ENCODE peak calls at places on chromosomes 12 and 14, in four cellular contexts. G is H1, M is neuronal stem cell, T is mesenchymal stem cell. O is an unnamed sample.
A peak's percentile ranks its signal among the peaks of the same experiment; 100 is the strongest.

GRCh38 chr12:25023808-25024207 is 74.9 kb upstream of the BCAT1 start:
- DNase-seq in G (no peak), M (no peak), T (no peak), O (no peak)

GRCh38 chr12:77995436-77996167 is 164.9 kb downstream of the NAV3 start:
- DNase-seq in G (no peak), M (no peak), T (peak; percentile 74), O (no peak)

GRCh38 chr12:54502485-54502884 is 4.9 kb downstream of the NCKAP1L start:
- DNase-seq in G (no peak), M (no peak), T (no peak), O (no peak)

GRCh38 chr14:61255968-61256367 is 25.2 kb downstream of the TMEM30B start:
- DNase-seq in G (no peak), M (no peak), T (no peak), O (no peak)

GRCh38 chr14:20560961-20561360 is at the start of gene RNASE9:
- DNase-seq in G (no peak), M (no peak), T (no peak), O (no peak)

GRCh38 chr14:72164420-72165150 is 232.4 kb downstream of the RGS6 start:
- DNase-seq in G (no peak), M (no peak), T (no peak), O (no peak)

GRCh38 chr12:76830456-76830855 is 48.4 kb downstream of the CSRP2 start:
- DNase-seq in G (no peak), M (no peak), T (no peak), O (no peak)

GRCh38 chr12:124326899-124327298 is 32.0 kb downstream of the RFLNA start:
- DNase-seq in G (no peak), M (no peak), T (no peak), O (no peak)

GRCh38 chr12:98893601-98894411 is 248.7 kb downstream of the APAF1 start:
- DNase-seq in G (no peak), M (no peak), T (no peak), O (no peak)

GRCh38 chr14:100988011-100988410 is 84.5 kb upstream of the RTL1 start:
- DNase-seq in G (no peak), M (no peak), T (no peak), O (no peak)

GRCh38 chr12:77816196-77816595 is 14.5 kb upstream of the NAV3 start:
- DNase-seq in G (no peak), M (no peak), T (no peak), O (no peak)

GRCh38 chr12:47938093-47938492 is 25.3 kb upstream of the TMEM106C start:
- DNase-seq in G (no peak), M (no peak), T (peak; percentile 78), O (no peak)
- H2BK15ac ChIP-seq in G (no peak overlapping the region), M (no peak overlapping the region), T (no peak overlapping the region), O (no peak overlapping the region)

GRCh38 chr14:38404616-38405015 is 148.7 kb upstream of the CLEC14A start:
- DNase-seq in G (no peak), M (no peak), T (peak; percentile 27), O (no peak)
- H3K18ac ChIP-seq in G (no peak overlapping the region), M (no peak overlapping the region), T (no peak overlapping the region), O (no peak overlapping the region)

DNA sequence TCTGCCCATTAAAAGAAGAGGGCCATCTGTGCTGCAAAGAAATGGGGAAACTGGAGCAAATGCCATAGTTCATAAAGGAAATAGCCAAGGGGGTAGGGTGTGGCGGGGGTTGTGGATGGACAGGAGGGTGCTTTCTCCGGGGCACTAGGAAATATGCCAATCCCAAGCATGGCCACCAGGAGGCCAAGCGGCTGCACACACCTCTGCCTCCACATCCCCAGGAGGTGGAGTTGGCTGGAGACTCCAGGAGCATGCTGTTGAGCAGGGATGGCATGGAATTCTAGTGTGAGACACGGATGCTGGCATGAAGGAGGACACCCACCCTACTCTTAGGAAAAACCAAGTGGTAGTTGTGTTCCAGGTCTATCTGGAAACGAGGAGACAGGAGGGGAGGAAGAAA is 25.2 kb downstream of the NID2 start:
- DNase-seq in G (no peak), M (no peak), T (peak; percentile 57), O (peak; percentile 74)
- H2BK15ac ChIP-seq in G (no peak overlapping the region), M (no peak overlapping the region), T (peak overlapping the region; percentile 9), O (no peak overlapping the region)

GRCh38 chr12:4992881-4993280 is 50.8 kb upstream of the KCNA5 start:
- DNase-seq in G (no peak), M (no peak), T (no peak), O (no peak)
- H3K18ac ChIP-seq in G (no peak overlapping the region), M (no peak overlapping the region), T (no peak overlapping the region), O (no peak overlapping the region)

GRCh38 chr14:68681256-68681655 is 111.6 kb downstream of the ZFP36L1 start:
- DNase-seq in G (no peak), M (no peak), T (no peak), O (no peak)

GRCh38 chr14:68679301-68679700 is 113.6 kb downstream of the ZFP36L1 start:
- DNase-seq in G (no peak), M (no peak), T (no peak), O (no peak)

GRCh38 chr14:68678471-68678870 is 114.4 kb downstream of the ZFP36L1 start:
- DNase-seq in G (no peak), M (no peak), T (no peak), O (no peak)

GRCh38 chr14:68680541-68681051 is 112.3 kb downstream of the ZFP36L1 start:
- DNase-seq in G (no peak), M (no peak), T (peak; percentile 49), O (no peak)

DNA sequence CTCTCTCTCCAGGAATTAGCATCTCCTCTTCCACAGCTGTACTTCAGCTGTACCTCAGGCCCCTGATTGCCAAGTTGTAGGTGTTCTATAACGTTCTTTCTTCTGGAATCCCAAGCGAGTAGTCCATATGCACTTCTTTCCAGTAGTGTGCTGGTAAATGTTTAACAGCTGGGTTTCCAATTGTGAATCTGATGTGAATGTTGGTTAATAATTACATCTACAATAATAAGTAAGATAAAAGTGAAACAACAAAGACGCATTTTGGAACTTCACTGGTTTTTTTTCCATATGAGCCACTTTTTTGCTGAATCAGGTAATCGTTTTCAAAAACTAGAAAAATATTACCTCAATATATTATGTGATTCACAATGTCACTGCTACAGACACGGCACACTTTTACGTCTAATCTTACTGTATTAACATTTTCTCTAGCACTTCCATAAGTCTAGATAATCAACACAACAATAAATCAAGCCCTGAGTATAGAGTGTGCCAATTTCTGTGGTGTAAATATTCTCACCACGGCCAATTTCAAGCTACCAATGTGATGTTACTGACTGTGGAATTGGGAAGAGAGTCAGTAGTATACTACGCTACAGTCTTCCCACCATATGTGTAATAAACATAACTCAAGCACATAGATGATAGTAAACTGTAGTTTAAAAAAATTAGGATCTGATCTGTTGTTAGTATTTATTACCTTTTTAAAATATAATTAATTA is 113.0 kb downstream of the ZFP36L1 start:
- DNase-seq in G (no peak), M (no peak), T (no peak), O (no peak)
- H2BK15ac ChIP-seq in G (no peak overlapping the region), M (no peak overlapping the region), T (no peak overlapping the region), O (no peak overlapping the region)

GRCh38 chr14:22558221-22558913 is 30.7 kb downstream of the DAD1 start:
- DNase-seq in G (no peak), M (no peak), T (no peak), O (peak; percentile 74)

GRCh38 chr14:22556021-22556989 is 32.7 kb downstream of the DAD1 start:
- DNase-seq in G (no peak), M (no peak), T (peak; percentile 87), O (no peak)

GRCh38 chr14:22556990-22557623 is 31.9 kb downstream of the DAD1 start:
- DNase-seq in G (peak; percentile 51), M (peak; percentile 74), T (peak; percentile 73), O (peak; percentile 87)

GRCh38 chr14:22559041-22559440 is 30.0 kb downstream of the DAD1 start:
- DNase-seq in G (no peak), M (no peak), T (no peak), O (no peak)

GRCh38 chr14:22557846-22558220 is 31.2 kb downstream of the DAD1 start:
- DNase-seq in G (no peak), M (no peak), T (no peak), O (no peak)
- H3K18ac ChIP-seq in G (no peak overlapping the region), M (no peak overlapping the region), T (no peak overlapping the region), O (no peak overlapping the region)

DNA sequence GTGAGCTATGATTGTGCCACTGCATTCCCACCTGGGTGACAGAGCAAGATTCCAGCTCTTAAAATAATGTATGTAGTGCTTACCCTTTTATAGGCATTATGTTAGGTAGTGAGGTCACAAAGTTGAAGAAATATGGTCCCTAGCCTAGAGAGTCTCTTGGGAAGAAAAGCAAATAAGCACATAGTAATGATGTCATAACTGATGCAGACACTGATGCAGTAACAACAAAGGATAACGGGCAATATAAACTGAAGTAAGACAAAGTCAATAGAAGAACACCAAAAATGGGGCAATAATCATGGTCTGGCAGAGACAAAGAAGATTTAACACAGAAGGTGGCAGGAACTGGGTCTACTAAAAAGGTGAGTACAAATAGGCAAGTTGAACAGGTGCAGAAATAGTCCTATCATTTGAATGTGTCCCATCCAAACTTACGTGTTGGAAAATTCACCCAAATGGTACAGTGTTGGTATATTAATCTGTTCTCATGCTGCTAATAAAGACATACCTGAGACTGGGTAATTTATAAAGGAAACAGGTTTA is 93.5 kb downstream of the CPNE8 start:
- DNase-seq in G (no peak), M (no peak), T (no peak), O (no peak)
- H2BK15ac ChIP-seq in G (no peak overlapping the region), M (no peak overlapping the region), T (no peak overlapping the region), O (no peak overlapping the region)

GRCh38 chr12:104514127-104514810 is 57.5 kb downstream of the CHST11 start:
- DNase-seq in G (no peak), M (no peak), T (no peak), O (no peak)
- H3K18ac ChIP-seq in G (no peak overlapping the region), M (no peak overlapping the region), T (no peak overlapping the region), O (no peak overlapping the region)

GRCh38 chr14:23104070-23104590 is 659 bp downstream of the CIROP start:
- DNase-seq in G (no peak), M (no peak), T (no peak), O (no peak)
- H2BK15ac ChIP-seq in G (no peak overlapping the region), M (no peak overlapping the region), T (no peak overlapping the region), O (no peak overlapping the region)

GRCh38 chr14:24990773-24991172 is 59.2 kb downstream of the STXBP6 start:
- DNase-seq in G (no peak), M (no peak), T (no peak), O (no peak)
- H3K18ac ChIP-seq in G (no peak overlapping the region), M (no peak overlapping the region), T (no peak overlapping the region), O (no peak overlapping the region)